ENCODE peak calls at places on chromosomes 4 and X, in ten cellular contexts. T is body of pancreas; W is astrocyte of the spinal cord; L is right lobe of liver; O is AG10803; H is tibial artery; Z is fibroblast of mammary gland; S is fibroblast of lung; N is CD8-positive, alpha-beta T cell; A is ovary. R is an unnamed sample.

GRCh38 chr4:156816356-156816755 is 155.2 kb downstream of the PDGFC start:
- DNase-seq in W (no peak), L (no peak), A (no peak), H (no peak), S (no peak), T (no peak), Z (no peak), N (no peak), O (no peak), R (no peak)

GRCh38 chrX:145843196-145843595 is 25.6 kb downstream of the SLITRK2 start:
- DNase-seq in H (no peak), A (no peak), W (no peak), Z (no peak), N (no peak), T (no peak), L (no peak), O (no peak), S (no peak), R (no peak)

GRCh38 chrX:38109042-38109904 is 102.9 kb downstream of the SYTL5 start:
- DNase-seq in H (no peak), Z (no peak), W (no peak), A (no peak), L (no peak), O (no peak), S (no peak), T (no peak), N (no peak), R (no peak)

GRCh38 chr4:163495900-163496299 is 1.4 kb downstream of the TMA16 start:
- DNase-seq in W (no peak), O (no peak), L (no peak), S (no peak), H (no peak), N (no peak), T (no peak), A (no peak), Z (peak; percentile 8), R (no peak)

GRCh38 chr4:178481564-178481963 is 1039.3 kb upstream of the AGA start:
- DNase-seq in A (no peak), N (no peak), L (no peak), Z (no peak), W (no peak), T (no peak), O (no peak), S (no peak), H (no peak), R (no peak)

GRCh38 chrX:16882702-16883486 is 12.7 kb upstream of the RBBP7 start:
- DNase-seq in N (peak; percentile 44), S (peak; percentile 52), H (peak; percentile 75), A (peak; percentile 60), L (peak; percentile 59), T (peak; percentile 73), Z (peak; percentile 69), W (peak; percentile 64), O (peak; percentile 39), R (no peak)

GRCh38 chr4:88535090-88535755 is 11.6 kb upstream of the PYURF start:
- DNase-seq in O (no peak), N (no peak), S (no peak), A (no peak), W (no peak), L (no peak), H (no peak), Z (no peak), T (no peak), R (no peak)

GRCh38 chrX:15496809-15497208 is 3.7 kb upstream of the PIR start:
- DNase-seq in W (no peak), H (no peak), L (no peak), T (no peak), S (no peak), N (no peak), Z (no peak), A (no peak), O (no peak), R (no peak)

GRCh38 chr4:84503495-84504437 is 4.7 kb upstream of the NKX6-1 start:
- DNase-seq in W (peak; percentile 80), H (no peak), L (no peak), A (no peak), S (peak; percentile 63), T (peak; percentile 57), N (no peak), Z (peak; percentile 76), O (peak; percentile 62), R (peak; percentile 45)

GRCh38 chr4:5955856-5956255 is 62.4 kb downstream of the C4orf50 start:
- DNase-seq in N (no peak), Z (no peak), O (no peak), W (no peak), A (no peak), H (no peak), L (no peak), T (no peak), S (no peak), R (no peak)

GRCh38 chr4:140151700-140152014 is 2.3 kb downstream of the MAML3 start:
- DNase-seq in T (peak; percentile 93), Z (peak; percentile 69), A (peak; percentile 87), S (peak; percentile 92), H (peak; percentile 89), O (peak; percentile 56), W (peak; percentile 94), L (peak; percentile 86), N (no peak), R (peak; percentile 83)

GRCh38 chrX:16826207-16826606 is 39.9 kb downstream of the TXLNG start:
- DNase-seq in N (no peak), L (no peak), A (no peak), O (peak; percentile 58), S (peak; percentile 60), W (peak; percentile 63), Z (peak; percentile 77), H (no peak), T (no peak), R (no peak)

GRCh38 chr4:71498002-71498401 is 159.2 kb downstream of the SLC4A4 start:
- DNase-seq in L (no peak), W (no peak), T (no peak), N (no peak), H (no peak), S (peak; percentile 45), A (no peak), O (peak; percentile 38), Z (peak; percentile 2), R (peak; percentile 91)

GRCh38 chrX:136975642-136976518 is 57.9 kb downstream of the GPR101 start:
- DNase-seq in S (no peak), O (no peak), W (no peak), N (no peak), L (no peak), A (no peak), Z (peak; percentile 2), T (no peak), H (no peak), R (no peak)

GRCh38 chr4:39514888-39515401 is 12.3 kb downstream of the UGDH start:
- DNase-seq in S (peak; percentile 14), Z (peak; percentile 64), W (peak; percentile 34), O (no peak), A (peak; percentile 79), H (no peak), L (peak; percentile 58), N (no peak), T (peak; percentile 86), R (peak; percentile 95)

GRCh38 chrX:78652971-78653822 is 5.9 kb downstream of the RTL3 start:
- DNase-seq in A (no peak), S (peak; percentile 92), W (peak; percentile 89), N (no peak), O (peak; percentile 80), Z (peak; percentile 84), H (no peak), L (no peak), T (peak; percentile 2), R (no peak)

DNA sequence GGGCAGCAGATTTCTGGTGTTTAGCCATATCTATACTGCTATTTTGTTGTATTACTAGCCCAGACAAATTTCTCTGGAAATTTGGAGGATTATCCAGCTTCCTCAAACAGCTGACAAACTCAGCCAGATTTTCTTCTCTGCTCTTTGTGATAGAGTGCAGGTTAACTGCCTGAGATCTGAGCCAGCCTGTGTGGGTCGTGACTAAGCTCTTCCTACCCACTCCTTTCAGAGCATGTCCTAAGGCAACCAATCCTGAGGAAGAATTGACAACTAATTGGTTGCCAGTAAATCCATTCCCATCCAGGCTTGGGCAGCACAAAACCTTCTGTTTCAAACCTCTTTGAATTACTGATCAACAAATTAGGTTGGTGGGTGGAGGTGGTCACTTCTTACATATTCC is 2.5 kb upstream of the GABRA2 start:
- DNase-seq in S (no peak), H (no peak), O (no peak), Z (peak; percentile 5), N (no peak), L (no peak), W (no peak), T (no peak), A (no peak), R (no peak)
- TF ChIP-seq CTCF in S (no peak), H (no peak), O (no peak), Z (no peak), N (no peak), L (no peak), W (no peak), T (no peak), A (no peak), R (no peak)

GRCh38 chr4:2330119-2331042 is 68.5 kb upstream of the MXD4 start:
- DNase-seq in H (peak; percentile 57), T (no peak), O (peak; percentile 88), L (no peak), Z (peak; percentile 94), A (no peak), W (peak; percentile 90), N (no peak), S (peak; percentile 95), R (no peak)
- H3K4me3 ChIP-seq in H (no peak overlapping the region), T (no peak overlapping the region), O (no peak overlapping the region), L (no peak overlapping the region), Z (no peak overlapping the region), A (no peak overlapping the region), W (no peak overlapping the region), N (no peak overlapping the region), S (no peak overlapping the region), R (no peak overlapping the region)

GRCh38 chr4:114208747-114209146 is 229.3 kb upstream of the ARSJ start:
- DNase-seq in Z (peak; percentile 21), T (no peak), A (no peak), N (no peak), W (peak; percentile 6), O (peak; percentile 44), S (peak; percentile 49), H (no peak), L (no peak), R (no peak)

GRCh38 chr4:114209589-114209988 is 230.1 kb upstream of the ARSJ start:
- DNase-seq in W (no peak), H (no peak), Z (no peak), L (no peak), A (no peak), O (peak; percentile 8), S (no peak), N (no peak), T (no peak), R (no peak)
- TF ChIP-seq CTCF in W (no peak), H (no peak), Z (no peak), L (no peak), A (no peak), O (no peak), S (no peak), N (no peak), T (no peak), R (no peak)

DNA sequence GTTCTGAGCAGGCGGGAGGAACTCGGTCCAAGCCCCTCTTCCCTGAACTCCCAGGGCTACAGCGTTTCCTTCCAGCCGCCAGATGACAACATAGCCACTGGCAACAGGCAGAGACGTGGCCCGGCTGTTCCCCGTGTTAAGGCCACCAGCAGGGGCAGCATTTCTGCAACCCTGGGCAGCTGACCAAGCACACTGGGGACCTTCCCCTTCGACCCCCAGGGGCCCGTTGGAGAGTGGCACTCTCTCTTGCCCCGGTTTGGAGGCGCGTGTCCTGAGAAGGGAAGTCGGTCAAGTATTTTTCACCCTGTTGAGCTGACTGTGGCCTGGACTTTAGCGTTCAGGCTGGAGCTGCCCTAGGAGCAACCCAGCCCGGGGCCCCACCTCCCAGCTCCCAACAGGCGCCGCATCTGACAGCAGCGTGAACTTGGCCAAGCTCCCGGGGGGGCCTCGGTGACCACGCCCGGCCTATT is 37.6 kb downstream of the ZBTB49 start:
- DNase-seq in O (peak; percentile 6), L (peak; percentile 49), T (peak; percentile 15), S (no peak), A (peak; percentile 36), W (no peak), Z (peak; percentile 18), N (no peak), H (peak; percentile 50), R (no peak)
- H3K4me3 ChIP-seq in O (no peak overlapping the region), L (no peak overlapping the region), T (no peak overlapping the region), S (no peak overlapping the region), A (no peak overlapping the region), W (no peak overlapping the region), Z (no peak overlapping the region), N (no peak overlapping the region), H (no peak overlapping the region), R (no peak overlapping the region)